ENCODE peak calls at places on chromosomes 13 and 19, in four cellular contexts. Y is fibroblast of mammary gland, P is Caco-2, D is AG04449. M is an unnamed sample.

GRCh38 chr19:7788178-7788932 is 25.3 kb downstream of the CLEC4M start:
- DNase-seq in Y (no peak), P (no peak), D (no peak), M (no peak)

GRCh38 chr19:4534836-4535658 is at the start of gene PLIN5:
- DNase-seq in Y (no peak), P (peak), D (no peak), M (peak)

GRCh38 chr13:30880756-30881155 is 25.3 kb upstream of the MEDAG start:
- DNase-seq in Y (peak), P (no peak), D (peak), M (peak)

GRCh38 chr19:11136400-11137101 is 19.0 kb downstream of the SPC24 start:
- DNase-seq in Y (no peak), P (no peak), D (no peak), M (no peak)

GRCh38 chr19:14449321-14449720 is 16.2 kb downstream of the PKN1 start:
- DNase-seq in Y (no peak), P (no peak), D (no peak), M (no peak)

GRCh38 chr19:33392341-33393285 is 19.1 kb downstream of the CEBPG start:
- DNase-seq in Y (no peak), P (no peak), D (no peak), M (no peak)

GRCh38 chr19:3360494-3361383 is 5.6 kb upstream of the NFIC start:
- DNase-seq in Y (peak), P (no peak), D (no peak), M (no peak)

GRCh38 chr19:13430790-13431582 is 75.3 kb downstream of the CACNA1A start:
- DNase-seq in Y (peak), P (peak), D (no peak), M (peak)

GRCh38 chr13:64985075-64985474 is 2245.1 kb downstream of the PCDH9 start:
- DNase-seq in Y (no peak), P (no peak), D (no peak), M (no peak)

GRCh38 chr13:32791545-32792172 is 205.4 kb downstream of the PDS5B start:
- DNase-seq in Y (peak), P (no peak), D (no peak), M (no peak)

GRCh38 chr13:41577437-41577836 is 120.1 kb downstream of the RGCC start:
- DNase-seq in Y (peak), P (no peak), D (no peak), M (peak)

GRCh38 chr13:85864963-85865530 is 65.8 kb upstream of the SLITRK6 start:
- DNase-seq in Y (peak), P (peak), D (no peak), M (peak)
- TF ChIP-seq CTCF in Y (peak), P (peak), D (no peak), M (peak)

DNA sequence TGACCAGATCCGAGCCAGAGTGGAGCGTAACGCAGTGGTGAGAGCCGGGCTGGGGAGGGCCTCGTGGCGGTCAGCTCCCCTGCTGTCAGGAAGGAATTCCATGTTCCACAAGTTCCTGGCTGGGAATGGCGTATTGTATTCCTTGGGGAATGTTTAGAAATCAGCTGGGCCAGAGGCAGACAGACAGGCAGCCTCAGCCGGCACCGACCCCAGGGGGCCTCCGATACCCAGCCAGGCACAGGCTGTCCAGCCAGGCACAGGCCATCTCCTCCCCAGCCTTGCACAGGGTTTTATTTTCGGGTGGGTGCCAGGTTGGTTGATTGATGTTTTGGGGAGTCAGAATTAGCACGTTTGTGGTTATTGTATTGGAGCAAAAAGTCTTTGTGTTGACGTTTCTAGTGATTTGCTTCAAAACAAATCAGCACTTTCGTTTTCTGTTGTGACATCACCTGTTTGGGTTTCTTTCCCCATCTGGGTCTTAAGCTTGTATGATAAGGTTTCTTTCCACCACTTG is 126.6 kb upstream of the MCF2L start:
- DNase-seq in Y (peak), P (no peak), D (no peak), M (peak)
- H3K4me3 ChIP-seq in Y (no peak), P (no peak), D (no peak), M (no peak)

DNA sequence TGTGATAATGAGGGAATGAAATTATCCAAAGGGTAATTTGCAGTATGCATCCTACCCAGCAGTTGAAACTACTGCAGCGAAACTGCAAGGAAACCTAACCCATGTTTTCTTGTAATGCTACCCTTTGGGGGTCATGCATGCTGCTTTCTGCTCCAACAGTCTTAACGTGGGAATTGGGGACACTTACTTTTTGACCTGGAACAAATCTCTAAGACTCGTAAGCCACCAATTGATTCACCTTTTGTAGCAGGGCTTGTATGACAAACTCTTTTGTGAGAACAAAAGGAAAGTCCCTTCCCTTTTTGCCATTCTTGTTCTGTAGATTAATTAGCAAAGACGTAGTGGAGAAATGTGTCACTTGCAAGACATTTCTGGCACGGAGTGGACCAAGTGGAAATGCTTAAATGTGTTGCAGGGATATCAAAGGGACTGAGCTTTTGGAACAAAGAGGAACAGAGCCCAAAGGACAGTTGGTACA is 27.4 kb downstream of the LRCH1 start:
- DNase-seq in Y (no peak), P (no peak), D (no peak), M (no peak)
- TF ChIP-seq CTCF in Y (no peak), P (no peak), D (no peak), M (no peak)

DNA sequence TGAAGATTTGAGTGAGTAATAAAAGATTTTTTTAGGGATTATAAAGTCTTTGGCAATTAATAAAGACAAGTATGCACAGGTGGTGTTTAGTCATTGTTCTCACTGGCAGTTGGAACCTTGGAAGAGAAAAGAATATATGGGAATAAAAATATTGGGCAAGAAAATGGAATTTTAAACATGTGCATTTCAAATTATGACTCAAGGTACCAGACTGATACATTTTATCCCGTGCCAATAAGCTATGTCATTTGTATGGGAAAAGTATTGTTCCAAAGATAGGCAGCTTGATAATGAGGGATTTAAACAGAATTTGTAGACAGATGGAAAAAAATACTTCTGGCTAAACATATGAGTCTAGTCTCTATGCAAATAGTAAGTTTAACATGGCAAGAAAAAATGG is 169.6 kb upstream of the UFM1 start:
- DNase-seq in Y (peak), P (no peak), D (no peak), M (peak)
- H3K4me3 ChIP-seq in Y (no peak), P (no peak), D (no peak), M (no peak)

GRCh38 chr13:36219883-36220282 is 5.5 kb upstream of the SOHLH2 start:
- DNase-seq in Y (no peak), P (no peak), D (no peak), M (no peak)

GRCh38 chr13:36211567-36211966 is 2.8 kb downstream of the SOHLH2 start:
- DNase-seq in Y (no peak), P (no peak), D (no peak), M (no peak)

GRCh38 chr13:36217456-36217855 is 3.1 kb upstream of the SOHLH2 start:
- DNase-seq in Y (no peak), P (no peak), D (no peak), M (no peak)

GRCh38 chr13:36212789-36213188 is 1.6 kb downstream of the SOHLH2 start:
- DNase-seq in Y (no peak), P (no peak), D (no peak), M (no peak)

GRCh38 chr13:36214163-36214921 is at the start of gene SOHLH2:
- DNase-seq in Y (no peak), P (no peak), D (no peak), M (no peak)
- TF ChIP-seq CTCF in Y (no peak), P (no peak), D (no peak), M (no peak)

DNA sequence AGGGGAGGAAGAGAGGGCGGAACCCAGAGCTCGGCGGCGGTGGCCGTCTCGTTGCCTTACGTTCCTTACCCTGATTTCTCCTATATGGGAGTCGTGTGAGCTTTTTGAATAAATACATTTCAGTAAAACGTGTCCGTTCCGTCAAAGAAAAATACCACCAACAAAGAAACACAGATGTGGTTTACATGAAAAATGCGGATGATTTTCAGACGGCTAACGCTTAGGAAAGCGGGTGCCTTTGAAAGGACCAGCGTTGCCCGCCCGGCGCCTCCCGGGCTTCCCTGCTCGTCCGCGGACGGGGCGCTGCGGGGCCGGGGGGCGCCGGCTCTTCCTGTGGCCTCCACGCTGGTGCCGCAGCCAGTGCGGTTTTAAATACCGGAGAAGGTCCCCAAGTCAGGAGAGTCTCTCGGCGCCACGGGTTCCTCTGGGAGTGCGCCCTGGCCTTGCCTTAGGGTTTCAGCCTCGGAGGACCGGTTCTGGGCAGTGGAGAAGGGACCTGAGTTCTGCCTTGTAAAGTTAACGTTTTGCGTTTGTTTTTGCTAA is 813 bp downstream of the UPF3A start:
- DNase-seq in Y (peak), P (peak), D (no peak), M (peak)
- H3K4me3 ChIP-seq in Y (peak), P (peak), D (peak), M (peak)

DNA sequence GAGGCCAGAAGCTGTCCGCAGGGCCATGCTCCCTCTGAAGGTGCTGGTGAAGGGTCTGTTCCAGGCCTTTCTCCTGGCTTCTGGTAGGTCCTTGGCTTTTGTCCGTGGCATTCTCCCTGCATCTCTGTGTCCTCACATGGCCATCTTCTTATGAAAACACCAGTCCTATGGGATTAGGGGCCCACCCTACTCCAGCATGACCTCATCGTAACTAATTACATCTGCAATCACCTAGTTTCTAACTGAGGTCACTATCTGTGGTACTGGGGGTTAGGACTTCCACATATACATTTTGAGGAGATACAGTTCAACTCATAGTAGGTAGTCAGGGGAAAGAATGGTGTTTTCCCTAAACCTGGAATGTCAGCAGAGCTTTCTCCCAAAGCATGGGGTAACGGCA is 3.1 kb downstream of the C13orf42 start:
- DNase-seq in Y (no peak), P (no peak), D (no peak), M (no peak)
- TF ChIP-seq CTCF in Y (no peak), P (no peak), D (no peak), M (no peak)

DNA sequence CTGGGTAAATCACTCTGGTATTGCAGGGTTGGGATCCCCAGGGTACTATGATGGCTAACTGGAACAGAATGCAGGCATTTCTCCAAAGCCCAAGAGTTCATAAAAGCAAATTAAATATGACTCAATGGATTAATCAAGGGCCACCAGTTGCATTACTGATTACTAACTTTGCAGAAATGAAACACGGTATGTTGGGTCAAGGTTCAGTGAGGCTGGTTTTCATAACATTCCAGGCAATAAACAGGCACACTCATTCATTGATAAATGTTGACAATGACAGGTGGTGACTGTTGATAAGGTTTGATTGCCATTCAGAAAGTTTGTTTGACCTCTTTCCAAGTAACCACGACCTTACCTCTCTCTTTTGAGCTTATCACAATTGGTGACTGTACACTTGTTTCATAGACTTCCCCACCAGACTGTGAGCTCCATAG is 506 bp upstream of the AP1M1 start:
- DNase-seq in Y (peak), P (no peak), D (peak), M (peak)
- H3K4me3 ChIP-seq in Y (peak), P (peak), D (peak), M (peak)

M was measured in cardiac fibroblast.